ENCODE peak calls at places on chromosomes 13 and 19, in seven cellular contexts. One of them, this sample, is unnamed.

GRCh38 chr13:86945596-86945995 is 725.6 kb upstream of the SLITRK5 start:
- DNase-seq in cardiac muscle cell: no peak
- DNase-seq in fibroblast of lung: no peak
- DNase-seq in heart left ventricle: no peak
- DNase-seq in OCI-LY7: no peak
- DNase-seq in cardiac fibroblast: no peak
- DNase-seq in thoracic aorta: no peak
- DNase-seq in this sample: no peak

GRCh38 chr19:52221831-52222375 is 32.1 kb downstream of the PPP2R1A start:
- DNase-seq in cardiac muscle cell: no peak
- DNase-seq in fibroblast of lung: no peak
- DNase-seq in heart left ventricle: no peak
- DNase-seq in OCI-LY7: no peak
- DNase-seq in cardiac fibroblast: peak
- DNase-seq in thoracic aorta: no peak
- DNase-seq in this sample: no peak

GRCh38 chr19:18629166-18630088 is 7.4 kb upstream of the KLHL26 start:
- DNase-seq in cardiac muscle cell: peak
- DNase-seq in fibroblast of lung: peak
- DNase-seq in heart left ventricle: no peak
- DNase-seq in OCI-LY7: no peak
- DNase-seq in cardiac fibroblast: peak
- DNase-seq in thoracic aorta: no peak
- DNase-seq in this sample: peak

GRCh38 chr19:3075605-3076431 is 13.5 kb upstream of the TLE5 start:
- DNase-seq in cardiac muscle cell: peak
- DNase-seq in fibroblast of lung: no peak
- DNase-seq in heart left ventricle: peak
- DNase-seq in OCI-LY7: peak
- DNase-seq in cardiac fibroblast: peak
- DNase-seq in thoracic aorta: no peak
- DNase-seq in this sample: no peak

GRCh38 chr13:101640797-101641400 is 188.4 kb downstream of the ITGBL1 start:
- DNase-seq in cardiac muscle cell: peak
- DNase-seq in fibroblast of lung: peak
- DNase-seq in heart left ventricle: no peak
- DNase-seq in OCI-LY7: no peak
- DNase-seq in cardiac fibroblast: peak
- DNase-seq in thoracic aorta: no peak
- DNase-seq in this sample: no peak

GRCh38 chr19:10363789-10364281 is 16.5 kb downstream of the TYK2 start:
- DNase-seq in cardiac muscle cell: no peak
- DNase-seq in fibroblast of lung: no peak
- DNase-seq in heart left ventricle: no peak
- DNase-seq in OCI-LY7: no peak
- DNase-seq in cardiac fibroblast: no peak
- DNase-seq in thoracic aorta: no peak
- DNase-seq in this sample: no peak

GRCh38 chr13:97387487-97388353 is 46.2 kb upstream of the RAP2A start:
- DNase-seq in cardiac muscle cell: no peak
- DNase-seq in fibroblast of lung: no peak
- DNase-seq in heart left ventricle: no peak
- DNase-seq in OCI-LY7: no peak
- DNase-seq in cardiac fibroblast: no peak
- DNase-seq in thoracic aorta: no peak
- DNase-seq in this sample: peak

GRCh38 chr19:32711747-32712146 is 7.8 kb upstream of the TDRD12 start:
- DNase-seq in cardiac muscle cell: no peak
- DNase-seq in fibroblast of lung: no peak
- DNase-seq in heart left ventricle: no peak
- DNase-seq in OCI-LY7: no peak
- DNase-seq in cardiac fibroblast: no peak
- DNase-seq in thoracic aorta: no peak
- DNase-seq in this sample: no peak

GRCh38 chr19:38731654-38732301 is 12.5 kb downstream of the CAPN12 start:
- DNase-seq in cardiac muscle cell: no peak
- DNase-seq in fibroblast of lung: no peak
- DNase-seq in heart left ventricle: peak
- DNase-seq in OCI-LY7: no peak
- DNase-seq in cardiac fibroblast: no peak
- DNase-seq in thoracic aorta: no peak
- DNase-seq in this sample: no peak

DNA sequence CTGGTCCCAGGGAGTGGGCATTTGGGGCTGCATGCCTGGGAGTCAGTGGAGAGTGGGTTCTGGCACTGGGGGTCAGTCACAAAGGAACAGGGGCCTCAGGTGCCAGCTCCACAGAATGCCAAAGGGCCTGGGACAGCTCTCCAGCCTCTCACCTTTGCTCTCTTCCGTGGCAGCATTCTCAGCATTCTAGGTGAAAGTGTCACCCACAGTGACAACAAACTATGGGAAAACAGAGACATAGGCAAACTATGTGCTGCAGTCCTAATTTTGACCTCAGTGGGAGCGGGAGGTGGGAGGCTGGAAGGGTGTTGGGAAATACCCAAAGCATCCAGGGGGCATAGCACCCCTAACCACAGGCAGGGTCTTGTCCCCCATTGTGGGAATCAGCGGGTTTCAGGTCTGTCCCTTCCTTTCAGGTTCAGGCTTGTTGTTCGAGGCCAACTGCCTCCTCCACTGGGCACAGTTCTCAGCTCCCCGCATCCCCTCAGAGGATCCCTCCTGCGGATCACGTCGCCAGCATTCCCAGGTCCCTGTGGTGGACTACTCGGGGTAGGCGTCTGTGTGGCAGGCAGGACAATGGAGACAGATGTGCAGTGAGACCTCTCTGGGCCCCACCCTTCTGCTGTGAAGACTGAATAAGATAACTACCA is 52.4 kb downstream of the TSHZ3 start:
- DNase-seq in cardiac muscle cell: no peak
- DNase-seq in fibroblast of lung: no peak
- DNase-seq in heart left ventricle: no peak
- DNase-seq in OCI-LY7: no peak
- DNase-seq in cardiac fibroblast: no peak
- DNase-seq in thoracic aorta: no peak
- DNase-seq in this sample: no peak
- H3K4me3 ChIP-seq in cardiac muscle cell: no peak
- H3K4me3 ChIP-seq in fibroblast of lung: no peak
- H3K4me3 ChIP-seq in heart left ventricle: no peak
- H3K4me3 ChIP-seq in OCI-LY7: no peak
- H3K4me3 ChIP-seq in cardiac fibroblast: no peak
- H3K4me3 ChIP-seq in thoracic aorta: no peak
- H3K4me3 ChIP-seq in this sample: no peak

GRCh38 chr19:17335575-17335974 is 920 bp upstream of the ANO8 start:
- DNase-seq in cardiac muscle cell: no peak
- DNase-seq in fibroblast of lung: no peak
- DNase-seq in heart left ventricle: no peak
- DNase-seq in OCI-LY7: no peak
- DNase-seq in cardiac fibroblast: no peak
- DNase-seq in thoracic aorta: no peak
- DNase-seq in this sample: no peak

GRCh38 chr19:17332360-17332676 is 2.3 kb downstream of the ANO8 start:
- DNase-seq in cardiac muscle cell: no peak
- DNase-seq in fibroblast of lung: no peak
- DNase-seq in heart left ventricle: no peak
- DNase-seq in OCI-LY7: no peak
- DNase-seq in cardiac fibroblast: no peak
- DNase-seq in thoracic aorta: no peak
- DNase-seq in this sample: no peak

GRCh38 chr19:17334414-17335409 is at the start of gene ANO8:
- DNase-seq in cardiac muscle cell: peak
- DNase-seq in fibroblast of lung: peak
- DNase-seq in heart left ventricle: peak
- DNase-seq in OCI-LY7: peak
- DNase-seq in cardiac fibroblast: peak
- DNase-seq in thoracic aorta: peak
- DNase-seq in this sample: peak

GRCh38 chr19:17332677-17333581 is 1.7 kb downstream of the ANO8 start:
- DNase-seq in cardiac muscle cell: peak
- DNase-seq in fibroblast of lung: peak
- DNase-seq in heart left ventricle: no peak
- DNase-seq in OCI-LY7: peak
- DNase-seq in cardiac fibroblast: peak
- DNase-seq in thoracic aorta: no peak
- DNase-seq in this sample: no peak

DNA sequence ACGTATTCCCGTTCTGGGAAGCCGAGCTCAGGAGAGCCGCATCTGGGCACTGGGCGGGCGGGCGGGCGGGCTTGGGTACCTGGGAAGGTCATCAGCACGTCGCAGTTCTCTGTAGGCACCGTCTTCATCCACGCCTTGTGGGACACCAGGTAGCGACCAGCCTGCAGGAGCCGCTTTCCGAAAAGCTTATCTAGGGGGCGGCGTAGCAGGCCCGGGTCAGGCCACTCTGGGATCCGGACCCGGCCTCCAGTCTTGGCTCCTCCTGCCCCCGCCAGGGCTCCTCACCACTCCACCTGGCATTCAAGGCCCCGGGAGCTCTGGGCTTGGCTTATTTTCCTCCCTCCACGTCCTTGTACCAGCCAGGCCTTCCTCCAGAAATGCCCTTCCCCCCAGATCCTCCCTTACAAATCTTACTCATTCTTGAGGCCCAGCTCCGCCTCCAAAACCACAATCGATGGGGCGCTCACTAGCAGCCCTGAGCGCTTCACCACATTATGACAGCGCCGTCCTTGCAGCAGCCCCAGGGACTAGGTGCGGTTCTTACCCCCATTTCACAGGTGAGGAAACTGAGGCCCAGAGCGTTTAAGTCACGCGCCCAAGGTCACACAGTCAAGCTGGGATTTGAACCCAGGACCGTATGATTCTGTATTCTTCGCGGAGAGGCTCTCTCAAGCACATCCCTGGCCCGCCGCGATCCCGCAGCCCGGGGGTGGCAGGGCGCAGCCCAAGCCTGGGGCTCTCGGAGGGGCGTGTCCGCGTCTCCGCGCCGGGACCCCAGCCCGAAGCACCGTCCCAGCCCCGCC is 843 bp downstream of the ANO8 start:
- DNase-seq in cardiac muscle cell: peak
- DNase-seq in fibroblast of lung: peak
- DNase-seq in heart left ventricle: no peak
- DNase-seq in OCI-LY7: peak
- DNase-seq in cardiac fibroblast: peak
- DNase-seq in thoracic aorta: no peak
- DNase-seq in this sample: no peak
- H3K4me3 ChIP-seq in cardiac muscle cell: peak
- H3K4me3 ChIP-seq in fibroblast of lung: peak
- H3K4me3 ChIP-seq in heart left ventricle: peak
- H3K4me3 ChIP-seq in OCI-LY7: peak
- H3K4me3 ChIP-seq in cardiac fibroblast: peak
- H3K4me3 ChIP-seq in thoracic aorta: peak
- H3K4me3 ChIP-seq in this sample: peak

DNA sequence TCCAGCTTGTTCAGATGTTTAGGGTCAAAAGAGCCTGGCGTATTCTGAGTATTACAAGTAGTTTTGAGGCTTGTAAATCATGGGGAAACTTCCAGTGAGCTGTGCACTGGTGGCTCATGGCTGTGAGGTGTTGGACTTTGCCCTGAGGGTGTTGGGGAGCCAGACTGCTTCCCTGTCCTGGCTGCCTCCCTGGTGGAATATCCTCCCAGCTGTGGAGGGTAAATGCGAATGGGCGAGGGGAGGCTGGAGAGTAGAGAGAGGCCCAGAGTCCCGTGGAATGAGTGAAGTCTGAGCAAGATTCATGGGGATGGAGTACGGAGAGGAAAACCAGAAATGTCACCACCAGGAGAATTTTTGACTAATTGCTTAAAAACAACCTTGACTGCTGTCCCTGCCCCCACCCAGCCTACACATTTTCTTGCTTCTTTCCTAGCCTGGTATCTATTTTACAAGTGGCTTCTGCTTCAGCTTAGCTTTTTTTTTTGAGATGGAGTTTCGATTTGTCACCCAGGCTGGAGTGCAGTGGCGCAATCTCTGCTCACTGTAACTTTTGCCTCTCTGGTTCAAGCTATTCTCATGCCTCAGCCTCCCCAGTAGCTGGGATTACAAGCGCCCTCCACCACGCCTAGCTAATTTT is 3.7 kb downstream of the SNRPA start:
- DNase-seq in cardiac muscle cell: peak
- DNase-seq in fibroblast of lung: no peak
- DNase-seq in heart left ventricle: no peak
- DNase-seq in OCI-LY7: no peak
- DNase-seq in cardiac fibroblast: no peak
- DNase-seq in thoracic aorta: no peak
- DNase-seq in this sample: no peak
- H3K4me3 ChIP-seq in cardiac muscle cell: no peak
- H3K4me3 ChIP-seq in fibroblast of lung: no peak
- H3K4me3 ChIP-seq in heart left ventricle: peak
- H3K4me3 ChIP-seq in OCI-LY7: peak
- H3K4me3 ChIP-seq in cardiac fibroblast: no peak
- H3K4me3 ChIP-seq in thoracic aorta: peak
- H3K4me3 ChIP-seq in this sample: no peak

GRCh38 chr19:49929611-49930482 is 543 bp upstream of the NUP62 start:
- DNase-seq in cardiac muscle cell: peak
- DNase-seq in fibroblast of lung: peak
- DNase-seq in heart left ventricle: peak
- DNase-seq in OCI-LY7: peak
- DNase-seq in cardiac fibroblast: peak
- DNase-seq in thoracic aorta: peak
- DNase-seq in this sample: peak

GRCh38 chr19:49932041-49932451 is 2.7 kb upstream of the NUP62 start:
- DNase-seq in cardiac muscle cell: no peak
- DNase-seq in fibroblast of lung: no peak
- DNase-seq in heart left ventricle: no peak
- DNase-seq in OCI-LY7: no peak
- DNase-seq in cardiac fibroblast: no peak
- DNase-seq in thoracic aorta: no peak
- DNase-seq in this sample: no peak

GRCh38 chr19:49930483-49931011 is 1.2 kb upstream of the NUP62 start:
- DNase-seq in cardiac muscle cell: peak
- DNase-seq in fibroblast of lung: no peak
- DNase-seq in heart left ventricle: no peak
- DNase-seq in OCI-LY7: peak
- DNase-seq in cardiac fibroblast: peak
- DNase-seq in thoracic aorta: no peak
- DNase-seq in this sample: no peak

GRCh38 chr19:49932731-49933131 is 3.4 kb upstream of the NUP62 start:
- DNase-seq in cardiac muscle cell: no peak
- DNase-seq in fibroblast of lung: no peak
- DNase-seq in heart left ventricle: no peak
- DNase-seq in OCI-LY7: no peak
- DNase-seq in cardiac fibroblast: no peak
- DNase-seq in thoracic aorta: no peak
- DNase-seq in this sample: no peak

DNA sequence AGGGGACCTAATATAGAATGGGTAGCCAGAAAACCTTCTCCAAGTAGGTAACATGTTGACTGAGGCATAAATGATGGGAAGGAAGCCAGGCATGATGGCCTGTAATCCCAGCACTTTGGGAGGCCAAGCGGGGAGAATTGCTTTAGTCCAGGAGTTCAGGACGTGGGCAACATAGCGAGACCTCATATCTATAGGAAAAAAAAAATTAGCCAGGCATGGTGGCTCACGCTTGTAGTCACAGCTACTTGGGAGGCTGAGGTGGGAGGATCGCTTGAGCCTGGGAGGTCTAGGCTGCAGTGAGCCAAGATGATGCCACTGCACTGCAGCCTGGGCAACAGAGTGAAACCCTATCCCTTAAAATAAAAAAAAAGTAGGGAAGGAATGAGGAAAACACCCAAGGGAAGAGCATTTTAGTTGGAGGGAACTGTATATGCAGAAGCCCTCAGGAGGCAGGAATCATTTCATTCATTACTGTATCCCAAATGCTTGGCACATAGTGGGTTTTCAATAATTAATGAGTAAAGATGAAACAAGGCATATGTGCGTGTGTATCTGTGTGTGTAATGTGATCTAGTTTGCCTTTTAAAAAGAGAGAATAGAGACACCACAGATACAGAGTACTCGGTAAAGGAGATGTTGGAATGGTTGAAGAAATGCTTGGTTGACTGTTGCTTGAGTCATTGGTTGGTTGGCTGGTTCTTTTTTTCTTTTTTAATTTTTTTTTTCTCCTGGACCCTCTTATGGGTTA is 2.2 kb upstream of the NUP62 start:
- DNase-seq in cardiac muscle cell: no peak
- DNase-seq in fibroblast of lung: no peak
- DNase-seq in heart left ventricle: no peak
- DNase-seq in OCI-LY7: no peak
- DNase-seq in cardiac fibroblast: no peak
- DNase-seq in thoracic aorta: no peak
- DNase-seq in this sample: no peak
- H3K4me3 ChIP-seq in cardiac muscle cell: no peak
- H3K4me3 ChIP-seq in fibroblast of lung: no peak
- H3K4me3 ChIP-seq in heart left ventricle: no peak
- H3K4me3 ChIP-seq in OCI-LY7: peak
- H3K4me3 ChIP-seq in cardiac fibroblast: no peak
- H3K4me3 ChIP-seq in thoracic aorta: no peak
- H3K4me3 ChIP-seq in this sample: no peak

This sample was measured in lower leg skin.